ENCODE peak calls at places on chromosomes 4 and X, in eight cellular contexts. Q is DND-41, O is HL-60, H is WTC11, T is esophagus muscularis mucosa, J is pancreas, U is endothelial cell, D is uterus. K is an unnamed sample.

GRCh38 chr4:123986268-123986798 is 589.7 kb downstream of the SPRY1 start:
- DNase-seq in O (no peak), J (no peak), U (no peak), D (peak), H (no peak), Q (no peak), T (no peak), K (peak)

GRCh38 chr4:6595897-6596537 is 21.0 kb downstream of the MAN2B2 start:
- DNase-seq in H (peak), J (no peak), U (no peak), D (no peak), T (no peak), Q (no peak), O (no peak), K (no peak)

GRCh38 chrX:23756165-23756564 is 13.1 kb upstream of the ACOT9 start:
- DNase-seq in O (peak), D (peak), H (peak), U (peak), T (no peak), Q (peak), J (peak), K (peak)

GRCh38 chr4:82704156-82704555 is 94.4 kb downstream of the SCD5 start:
- DNase-seq in T (no peak), O (no peak), U (no peak), D (no peak), J (no peak), H (no peak), Q (no peak), K (no peak)

GRCh38 chr4:63777571-63777970 is 631.7 kb downstream of the TECRL start:
- DNase-seq in O (no peak), U (no peak), Q (no peak), J (no peak), T (no peak), D (no peak), H (no peak), K (no peak)

GRCh38 chrX:118644378-118644777 is 83.0 kb upstream of the IL13RA1 start:
- DNase-seq in O (peak), J (no peak), Q (no peak), H (no peak), U (no peak), T (no peak), D (no peak), K (peak)

GRCh38 chr4:102871772-102872171 is 3.0 kb downstream of the CISD2 start:
- DNase-seq in H (no peak), T (no peak), D (no peak), U (no peak), O (no peak), Q (no peak), J (no peak), K (no peak)

GRCh38 chrX:17654116-17654515 is 83.2 kb upstream of the SCML1 start:
- DNase-seq in Q (no peak), T (no peak), O (no peak), D (no peak), U (no peak), H (no peak), J (no peak), K (no peak)

GRCh38 chr4:152281822-152282221 is 254.1 kb downstream of the FBXW7 start:
- DNase-seq in J (no peak), T (no peak), Q (no peak), H (no peak), O (no peak), D (no peak), U (no peak), K (no peak)

GRCh38 chr4:162838671-162839070 is 328.0 kb downstream of the NAF1 start:
- DNase-seq in U (no peak), T (no peak), H (no peak), D (no peak), Q (no peak), J (no peak), O (no peak), K (no peak)

GRCh38 chrX:72128881-72129280 is 2.8 kb downstream of the RTL5 start:
- DNase-seq in O (no peak), J (no peak), T (no peak), D (no peak), H (peak), U (peak), Q (peak), K (peak)

GRCh38 chr4:162644346-162644745 is 480.5 kb upstream of the FSTL5 start:
- DNase-seq in D (no peak), U (no peak), T (no peak), Q (no peak), J (no peak), O (no peak), H (no peak), K (no peak)

GRCh38 chrX:118839334-118839958 is 15.8 kb downstream of the ZCCHC12 start:
- DNase-seq in J (peak), U (peak), D (peak), Q (no peak), H (peak), O (peak), T (no peak), K (peak)

GRCh38 chr4:167111622-167112021 is 122.7 kb downstream of the SPOCK3 start:
- DNase-seq in U (no peak), J (no peak), H (no peak), T (no peak), Q (no peak), O (no peak), D (no peak), K (peak)

GRCh38 chrX:63930140-63930539 is 145.1 kb upstream of the ARHGEF9 start:
- DNase-seq in D (no peak), T (no peak), H (peak), U (peak), Q (peak), J (no peak), O (no peak), K (no peak)

GRCh38 chrX:64394874-64395567 is at the start of gene MTMR8:
- DNase-seq in J (peak), Q (peak), O (peak), T (peak), D (peak), H (peak), U (peak), K (peak)

GRCh38 chr4:41670530-41670929 is 78.0 kb downstream of the PHOX2B start:
- DNase-seq in J (peak), T (no peak), O (no peak), U (no peak), Q (no peak), H (no peak), D (no peak), K (no peak)

GRCh38 chr4:177532363-177532762 is 90.1 kb upstream of the AGA start:
- DNase-seq in D (no peak), O (no peak), U (no peak), Q (no peak), T (no peak), H (no peak), J (no peak), K (no peak)

GRCh38 chr4:130080872-130081451 is 985.0 kb downstream of the C4orf33 start:
- DNase-seq in D (no peak), T (no peak), U (no peak), Q (no peak), O (no peak), H (no peak), J (peak), K (no peak)

GRCh38 chr4:54005475-54005874 is 58.9 kb downstream of the CHIC2 start:
- DNase-seq in Q (no peak), H (no peak), T (no peak), J (no peak), D (no peak), O (no peak), U (no peak), K (no peak)

GRCh38 chr4:992297-993110 is 700 bp downstream of the SLC26A1 start:
- DNase-seq in T (no peak), J (peak), O (no peak), U (no peak), Q (no peak), H (no peak), D (no peak), K (peak)

GRCh38 chrX:150085881-150086280 is 147.6 kb upstream of the EOLA2 start:
- DNase-seq in J (no peak), D (no peak), Q (no peak), O (no peak), U (no peak), H (no peak), T (no peak), K (no peak)

GRCh38 chr4:26081795-26082498 is 167.9 kb downstream of the SMIM20 start:
- DNase-seq in T (no peak), Q (no peak), D (no peak), O (peak), J (no peak), U (no peak), H (no peak), K (peak)

GRCh38 chr4:147916351-147916750 is 184.5 kb downstream of the ARHGAP10 start:
- DNase-seq in U (no peak), O (no peak), J (no peak), Q (no peak), D (no peak), H (no peak), T (no peak), K (no peak)

GRCh38 chrX:73851014-73852009 is 288.3 kb downstream of the CHIC1 start:
- DNase-seq in T (no peak), Q (no peak), J (no peak), U (no peak), D (peak), H (no peak), O (peak), K (no peak)

GRCh38 chrX:123797543-123798447 is 62.1 kb upstream of the XIAP start:
- DNase-seq in O (no peak), H (no peak), U (no peak), D (no peak), T (no peak), J (no peak), Q (no peak), K (no peak)

GRCh38 chr4:5888222-5888701 is 4.6 kb downstream of the CRMP1 start:
- DNase-seq in J (no peak), D (no peak), O (no peak), Q (no peak), U (peak), T (no peak), H (peak), K (no peak)

GRCh38 chr4:184930026-184930425 is 88.3 kb upstream of the HELT start:
- DNase-seq in J (no peak), Q (no peak), D (no peak), H (no peak), U (no peak), T (peak), O (no peak), K (no peak)
- TF ChIP-seq CTCF in J (no peak), Q (no peak), D (no peak), H (no peak), U (no peak), T (no peak), O (no peak), K (no peak)

GRCh38 chr4:125243835-125244397 is 70.8 kb upstream of the FAT4 start:
- DNase-seq in U (no peak), Q (no peak), H (no peak), T (no peak), J (no peak), O (no peak), D (no peak), K (no peak)

DNA sequence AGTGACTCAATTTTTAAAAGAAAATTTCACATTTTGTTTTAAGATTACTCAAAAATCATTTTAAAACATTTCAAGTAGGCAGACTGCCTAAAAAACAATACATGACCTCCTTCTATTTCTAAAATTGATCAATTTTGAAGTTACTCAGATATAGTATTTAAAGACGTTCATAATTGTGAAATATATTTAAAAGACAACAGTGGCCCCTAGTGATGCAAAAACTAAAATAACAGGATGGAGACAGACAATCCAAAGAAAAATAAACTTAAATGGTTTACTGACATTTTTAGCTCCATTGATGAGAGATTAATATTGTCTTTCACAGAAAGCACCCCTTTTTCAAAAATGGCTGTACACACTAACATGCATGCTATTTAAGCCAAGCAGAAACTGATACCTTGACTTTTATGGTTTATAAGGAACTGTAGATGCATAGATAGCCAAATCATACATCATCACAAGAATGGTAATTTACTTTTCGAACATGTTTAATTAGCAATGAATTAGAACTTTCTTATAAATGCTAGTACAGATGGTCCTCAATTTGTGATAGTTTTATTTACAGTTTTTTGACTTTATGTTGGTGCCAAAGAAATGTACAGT is 69.8 kb upstream of the FAT4 start:
- DNase-seq in T (no peak), H (no peak), O (no peak), J (no peak), Q (no peak), D (no peak), U (no peak), K (no peak)
- TF ChIP-seq CTCF in T (peak), H (no peak), O (no peak), J (peak), Q (peak), D (peak), U (peak), K (no peak)

DNA sequence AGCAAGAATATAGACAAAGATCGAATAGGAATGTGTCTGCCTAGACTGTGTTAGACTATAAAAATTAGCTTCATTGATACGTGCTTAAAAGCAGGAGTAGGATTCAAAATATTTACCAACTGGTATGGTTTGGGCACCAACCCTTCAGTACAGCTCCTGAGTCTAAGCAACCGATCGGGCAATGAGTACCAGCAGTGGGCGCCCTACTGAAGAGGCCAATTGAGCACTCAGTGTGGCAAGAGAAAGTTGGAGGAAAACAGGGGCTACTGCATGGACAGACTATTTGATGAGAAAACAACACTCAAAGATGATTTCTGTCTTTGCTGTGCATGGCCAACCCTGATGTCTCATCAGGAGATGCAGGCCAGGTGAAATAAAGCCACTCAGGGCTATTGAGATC is 176.0 kb upstream of the NWD2 start:
- DNase-seq in H (peak), O (no peak), U (peak), T (no peak), J (no peak), Q (peak), D (no peak), K (peak)
- TF ChIP-seq CTCF in H (peak), O (peak), U (peak), T (no peak), J (no peak), Q (peak), D (no peak), K (no peak)

GRCh38 chr4:72911316-72911715 is 158.2 kb downstream of the COX18 start:
- DNase-seq in Q (no peak), O (no peak), H (no peak), T (no peak), D (no peak), U (no peak), J (no peak), K (no peak)

GRCh38 chr4:72909461-72909860 is 160.1 kb downstream of the COX18 start:
- DNase-seq in H (peak), T (no peak), U (peak), D (no peak), Q (no peak), J (peak), O (no peak), K (peak)
- TF ChIP-seq CTCF in H (peak), T (peak), U (no peak), D (peak), Q (peak), J (no peak), O (no peak), K (no peak)

GRCh38 chr4:69025191-69025998 is 70.9 kb upstream of the UGT2B7 start:
- DNase-seq in T (no peak), H (peak), Q (no peak), U (peak), O (peak), J (peak), D (no peak), K (peak)
- TF ChIP-seq CTCF in T (no peak), H (peak), Q (peak), U (peak), O (no peak), J (no peak), D (no peak), K (peak)

DNA sequence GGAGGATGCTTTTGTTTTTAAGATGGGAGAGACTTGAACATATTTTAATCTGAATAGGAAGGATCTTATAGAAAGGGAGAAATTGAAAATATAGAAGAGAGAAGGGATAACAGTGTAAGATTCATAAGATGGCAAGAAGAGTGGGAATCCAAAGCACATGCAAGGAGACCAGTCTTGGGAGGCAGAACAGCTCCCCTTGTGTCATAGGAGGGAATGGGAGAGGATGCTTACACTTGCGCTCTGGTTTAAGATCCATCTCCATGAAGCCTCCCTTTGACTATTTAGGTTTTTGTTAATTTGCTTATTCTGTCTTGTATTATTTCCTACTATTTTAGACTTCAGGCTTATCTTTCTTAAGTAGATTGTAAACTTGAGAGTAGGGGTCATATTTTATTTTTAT is 42.7 kb downstream of the KIF4A start:
- DNase-seq in J (no peak), T (no peak), H (no peak), O (no peak), Q (no peak), D (no peak), U (no peak), K (no peak)
- TF ChIP-seq CTCF in J (no peak), T (no peak), H (no peak), O (no peak), Q (peak), D (no peak), U (no peak), K (no peak)

GRCh38 chrX:83658731-83659130 is 150.6 kb downstream of the POU3F4 start:
- DNase-seq in J (no peak), T (no peak), U (no peak), O (peak), H (no peak), Q (no peak), D (no peak), K (no peak)
- TF ChIP-seq CTCF in J (no peak), T (no peak), U (no peak), O (no peak), H (no peak), Q (peak), D (no peak), K (no peak)

GRCh38 chr4:84235545-84235944 is 263.5 kb downstream of the NKX6-1 start:
- DNase-seq in J (no peak), O (no peak), T (no peak), Q (no peak), U (no peak), H (no peak), D (no peak), K (no peak)

GRCh38 chr4:84235131-84235530 is 264.0 kb downstream of the NKX6-1 start:
- DNase-seq in O (no peak), T (no peak), D (no peak), J (no peak), Q (no peak), H (peak), U (no peak), K (no peak)

GRCh38 chr4:84239278-84239845 is 259.7 kb downstream of the NKX6-1 start:
- DNase-seq in J (no peak), O (no peak), D (no peak), Q (no peak), U (no peak), H (no peak), T (no peak), K (no peak)

GRCh38 chr4:84238247-84239090 is 260.6 kb downstream of the NKX6-1 start:
- DNase-seq in T (no peak), O (no peak), Q (no peak), U (no peak), H (no peak), J (no peak), D (no peak), K (no peak)

DNA sequence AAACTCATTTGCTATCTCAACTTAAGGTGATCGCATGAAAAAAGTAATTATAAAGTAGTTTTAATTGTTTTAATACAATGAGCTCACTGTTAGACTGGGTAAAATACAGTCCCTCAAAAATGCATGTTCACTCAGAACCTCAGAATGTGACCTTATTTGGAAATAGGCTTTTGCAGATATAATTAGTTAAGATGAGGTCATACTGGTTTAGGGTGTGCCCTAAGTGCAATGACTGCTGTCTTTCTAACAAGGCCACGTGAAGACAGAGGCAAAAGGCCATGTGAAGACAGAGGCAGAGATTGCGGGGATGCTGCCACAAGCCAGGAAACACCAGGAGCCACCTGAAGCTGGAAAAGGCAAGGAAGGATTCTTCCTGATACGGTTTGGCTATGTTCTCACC is 262.1 kb downstream of the NKX6-1 start:
- DNase-seq in T (no peak), H (no peak), J (no peak), O (no peak), D (no peak), Q (no peak), U (no peak), K (no peak)
- TF ChIP-seq CTCF in T (no peak), H (no peak), J (no peak), O (no peak), D (no peak), Q (no peak), U (no peak), K (no peak)

GRCh38 chrX:26653050-26653449 is 437.1 kb downstream of the MAGEB5 start:
- DNase-seq in D (no peak), J (no peak), T (no peak), U (no peak), H (no peak), Q (no peak), O (no peak), K (no peak)

GRCh38 chrX:26651755-26652154 is 435.8 kb downstream of the MAGEB5 start:
- DNase-seq in O (peak), U (no peak), D (no peak), J (no peak), H (no peak), T (no peak), Q (no peak), K (no peak)

GRCh38 chrX:26649534-26649933 is 433.6 kb downstream of the MAGEB5 start:
- DNase-seq in Q (no peak), D (no peak), O (peak), H (no peak), U (no peak), J (no peak), T (no peak), K (no peak)
- TF ChIP-seq CTCF in Q (peak), D (no peak), O (peak), H (peak), U (peak), J (peak), T (no peak), K (peak)

GRCh38 chr4:174996079-174996478 is 77.9 kb downstream of the ADAM29 start:
- DNase-seq in T (no peak), U (no peak), J (no peak), D (no peak), H (no peak), O (no peak), Q (no peak), K (no peak)

GRCh38 chr4:174989791-174990190 is 71.6 kb downstream of the ADAM29 start:
- DNase-seq in T (no peak), U (no peak), J (no peak), Q (no peak), H (no peak), D (no peak), O (peak), K (no peak)

GRCh38 chr4:174999407-174999806 is 81.2 kb downstream of the ADAM29 start:
- DNase-seq in D (no peak), U (no peak), H (no peak), O (no peak), J (no peak), Q (no peak), T (no peak), K (no peak)

GRCh38 chr4:174993916-174994315 is 75.8 kb downstream of the ADAM29 start:
- DNase-seq in D (no peak), J (no peak), T (no peak), U (no peak), Q (no peak), H (no peak), O (no peak), K (no peak)
- TF ChIP-seq CTCF in D (no peak), J (no peak), T (no peak), U (no peak), Q (no peak), H (no peak), O (no peak), K (no peak)

K was measured in Calu3.